ENCODE peak calls at places on chromosome 2, in four cellular contexts. X, C, L and E are unnamed samples.
A peak's percentile ranks its signal among the peaks of the same experiment; 100 is the strongest.

GRCh38 chr2:216694201-216694825 is 1.0 kb downstream of the IGFBP5 start:
- DNase-seq in L (peak; percentile 73), X (no peak), C (peak; percentile 65), E (no peak)

GRCh38 chr2:94956797-94957391 is 68.6 kb upstream of the MAL start:
- DNase-seq in C (peak; percentile 9), L (no peak), X (peak; percentile 15), E (no peak)

GRCh38 chr2:42953216-42953615 is 160.8 kb upstream of the HAAO start:
- DNase-seq in L (no peak), C (no peak), X (no peak), E (no peak)

GRCh38 chr2:106054880-106055655 is 139.0 kb downstream of the UXS1 start:
- DNase-seq in L (no peak), X (no peak), C (no peak), E (no peak)

GRCh38 chr2:239151201-239152131 is 249.4 kb downstream of the HDAC4 start:
- DNase-seq in X (peak; percentile 34), L (peak; percentile 46), C (no peak), E (no peak)

GRCh38 chr2:234840336-234840735 is 111.5 kb upstream of the SH3BP4 start:
- DNase-seq in C (peak; percentile 98), X (peak; percentile 92), L (no peak), E (no peak)

GRCh38 chr2:119169717-119170116 is 11.2 kb upstream of the C1QL2 start:
- DNase-seq in X (no peak), C (no peak), L (no peak), E (no peak)

GRCh38 chr2:41909584-41909983 is 138.2 kb upstream of the PKDCC start:
- DNase-seq in C (peak; percentile 22), L (no peak), X (no peak), E (no peak)

GRCh38 chr2:216194561-216194960 is 85.4 kb downstream of the XRCC5 start:
- DNase-seq in L (no peak), C (no peak), X (no peak), E (no peak)

GRCh38 chr2:118689033-118689432 is 158.4 kb downstream of the EN1 start:
- DNase-seq in L (no peak), C (no peak), X (no peak), E (no peak)

GRCh38 chr2:220858101-220858500 is 714.0 kb downstream of the EPHA4 start:
- DNase-seq in X (no peak), L (no peak), C (no peak), E (no peak)

GRCh38 chr2:231592636-231593145 is at the start of gene TEX44:
- DNase-seq in C (no peak), X (no peak), L (no peak), E (no peak)

GRCh38 chr2:203685081-203685621 is 21.3 kb upstream of the CD28 start:
- DNase-seq in C (peak; percentile 100), X (peak; percentile 69), L (no peak), E (no peak)

GRCh38 chr2:130834091-130834922 is 2.4 kb upstream of the ARHGEF4 start:
- DNase-seq in C (peak; percentile 73), X (no peak), L (peak; percentile 46), E (no peak)

GRCh38 chr2:49002750-49003149 is 151.6 kb downstream of the FSHR start:
- DNase-seq in C (peak; percentile 87), L (no peak), X (no peak), E (no peak)

GRCh38 chr2:240567137-240567871 is 980 bp upstream of the RNPEPL1 start:
- DNase-seq in L (peak; percentile 65), X (no peak), C (no peak), E (no peak)

GRCh38 chr2:120817956-120818325 is 82.3 kb downstream of the GLI2 start:
- DNase-seq in C (no peak), X (no peak), L (no peak), E (no peak)

GRCh38 chr2:65367517-65367916 is 64.9 kb downstream of the SPRED2 start:
- DNase-seq in L (no peak), C (peak; percentile 95), X (peak; percentile 99), E (no peak)

GRCh38 chr2:13040043-13040442 is 323.3 kb downstream of the TRIB2 start:
- DNase-seq in L (no peak), C (no peak), X (no peak), E (no peak)

GRCh38 chr2:58056201-58056916 is 9.8 kb downstream of the VRK2 start:
- DNase-seq in X (no peak), L (no peak), C (no peak), E (no peak)

GRCh38 chr2:108354171-108354570 is 23.6 kb upstream of the SULT1C4 start:
- DNase-seq in L (no peak), C (no peak), X (no peak), E (no peak)

GRCh38 chr2:136356111-136357033 is 238.4 kb upstream of the CXCR4 start:
- DNase-seq in L (no peak), C (no peak), X (no peak), E (no peak)

GRCh38 chr2:235850771-235851551 is 317.2 kb downstream of the GBX2 start:
- DNase-seq in L (no peak), C (peak; percentile 45), X (no peak), E (no peak)

GRCh38 chr2:213237251-213237650 is 47.0 kb upstream of the SPAG16 start:
- DNase-seq in X (no peak), L (no peak), C (no peak), E (no peak)

GRCh38 chr2:148300534-148300933 is 279.6 kb downstream of the MBD5 start:
- DNase-seq in X (no peak), C (peak; percentile 66), L (no peak), E (no peak)

GRCh38 chr2:239161711-239162140 is 239.1 kb downstream of the HDAC4 start:
- DNase-seq in L (peak; percentile 58), C (no peak), X (no peak), E (no peak)

GRCh38 chr2:40434638-40435296 is 17.1 kb downstream of the SLC8A1 start:
- DNase-seq in L (no peak), C (peak; percentile 99), X (peak; percentile 96), E (no peak)

GRCh38 chr2:239303711-239304532 is 96.9 kb downstream of the HDAC4 start:
- DNase-seq in L (peak; percentile 46), C (no peak), X (no peak), E (no peak)

GRCh38 chr2:112077814-112078213 is 22.7 kb downstream of the TMEM87B start:
- DNase-seq in C (no peak), L (no peak), X (no peak), E (no peak)

GRCh38 chr2:170235860-170236638 is 58.1 kb downstream of the MYO3B start:
- DNase-seq in L (no peak), X (peak; percentile 18), C (peak; percentile 45), E (no peak)

GRCh38 chr2:204853905-204854304 is 308.6 kb downstream of the PARD3B start:
- DNase-seq in C (no peak), X (no peak), L (no peak), E (no peak)

GRCh38 chr2:206296128-206296527 is 21.7 kb downstream of the ZDBF2 start:
- DNase-seq in C (peak; percentile 65), X (peak; percentile 34), L (no peak), E (no peak)

GRCh38 chr2:86039178-86039962 is 66.3 kb downstream of the POLR1A start:
- DNase-seq in X (no peak), L (peak; percentile 31), C (no peak), E (no peak)